ENCODE peak calls at places on chromosomes 5 and 9, in seven cellular contexts. C is NCI-H226; J is HT-29; Z is central memory CD4-positive, alpha-beta T cell; I is NCI-H1092 treated with DMSO at 0.1 percent for 48 hours; L is AG08395; X is body of pancreas. A is an unnamed sample.

GRCh38 chr9:81689343-81690175 is at the start of gene TLE1:
- DNase-seq in C (peak; percentile 100), J (peak; percentile 99), Z (peak; percentile 63), I (peak; percentile 99), L (peak; percentile 98), X (peak; percentile 100), A (peak; percentile 97)

GRCh38 chr5:26761040-26761439 is 277.3 kb downstream of the CDH9 start:
- DNase-seq in C (no peak), J (peak; percentile 29), Z (no peak), I (peak; percentile 78), L (no peak), X (peak; percentile 8), A (peak; percentile 9)

GRCh38 chr5:139969318-139969717 is 73.8 kb downstream of the NRG2 start:
- DNase-seq in C (no peak), J (no peak), Z (no peak), I (no peak), L (no peak), X (no peak), A (no peak)

GRCh38 chr9:21789541-21790037 is 12.8 kb upstream of the MTAP start:
- DNase-seq in C (peak; percentile 12), J (peak; percentile 96), Z (peak; percentile 69), I (peak; percentile 80), L (peak; percentile 74), X (peak; percentile 73), A (peak; percentile 89)

GRCh38 chr5:6832994-6833393 is 119.8 kb downstream of the TENT4A start:
- DNase-seq in C (no peak), J (no peak), Z (no peak), I (no peak), L (peak; percentile 48), X (no peak), A (no peak)

GRCh38 chr9:129312731-129313130 is 134.7 kb upstream of the IER5L start:
- DNase-seq in C (no peak), J (no peak), Z (no peak), I (no peak), L (no peak), X (no peak), A (no peak)

GRCh38 chr9:136660971-136661540 is 1.7 kb upstream of the EGFL7 start:
- DNase-seq in C (no peak), J (no peak), Z (no peak), I (no peak), L (no peak), X (no peak), A (no peak)

GRCh38 chr5:168317521-168318147 is 26.2 kb downstream of the WWC1 start:
- DNase-seq in C (peak; percentile 100), J (no peak), Z (no peak), I (peak; percentile 21), L (peak; percentile 71), X (peak; percentile 71), A (no peak)

GRCh38 chr9:93612796-93613154 is 36.4 kb downstream of the PHF2 start:
- DNase-seq in C (no peak), J (no peak), Z (no peak), I (no peak), L (no peak), X (peak; percentile 37), A (no peak)

GRCh38 chr5:10338996-10339903 is 14.2 kb upstream of the MARCHF6 start:
- DNase-seq in C (no peak), J (no peak), Z (no peak), I (peak; percentile 99), L (no peak), X (no peak), A (no peak)

GRCh38 chr9:116580853-116581252 is 106.3 kb upstream of the TRIM32 start:
- DNase-seq in C (no peak), J (no peak), Z (no peak), I (no peak), L (no peak), X (no peak), A (no peak)

GRCh38 chr9:2817987-2818386 is 25.9 kb downstream of the PUM3 start:
- DNase-seq in C (peak; percentile 91), J (no peak), Z (no peak), I (no peak), L (peak; percentile 26), X (no peak), A (no peak)

GRCh38 chr5:62689599-62690368 is 111.2 kb downstream of the LRRC70 start:
- DNase-seq in C (no peak), J (no peak), Z (no peak), I (no peak), L (no peak), X (no peak), A (no peak)

GRCh38 chr5:174106997-174107655 is 61.6 kb downstream of the NSG2 start:
- DNase-seq in C (no peak), J (no peak), Z (no peak), I (no peak), L (no peak), X (no peak), A (no peak)

GRCh38 chr9:35923927-35924763 is 14.9 kb downstream of the SPAAR start:
- DNase-seq in C (peak; percentile 80), J (no peak), Z (no peak), I (no peak), L (peak; percentile 93), X (no peak), A (no peak)

GRCh38 chr5:131795879-131796792 is 681 bp downstream of the FNIP1 start:
- DNase-seq in C (peak; percentile 20), J (peak; percentile 71), Z (peak; percentile 1), I (peak; percentile 22), L (peak; percentile 69), X (peak; percentile 82), A (peak; percentile 60)

GRCh38 chr5:54007822-54008777 is 302.3 kb downstream of the ARL15 start:
- DNase-seq in C (no peak), J (no peak), Z (no peak), I (no peak), L (peak; percentile 9), X (peak; percentile 10), A (no peak)

GRCh38 chr9:83013261-83013610 is 49.7 kb downstream of the RASEF start:
- DNase-seq in C (no peak), J (peak; percentile 79), Z (no peak), I (peak; percentile 5), L (peak; percentile 22), X (no peak), A (no peak)

GRCh38 chr5:54171645-54172384 is 138.6 kb downstream of the ARL15 start:
- DNase-seq in C (peak; percentile 83), J (no peak), Z (no peak), I (no peak), L (no peak), X (peak; percentile 73), A (no peak)

GRCh38 chr5:117089001-117089400 is 514.4 kb upstream of the SEMA6A start:
- DNase-seq in C (no peak), J (no peak), Z (no peak), I (no peak), L (no peak), X (no peak), A (no peak)

GRCh38 chr5:87122171-87122977 is 145.3 kb upstream of the RASA1 start:
- DNase-seq in C (no peak), J (peak; percentile 29), Z (no peak), I (no peak), L (no peak), X (no peak), A (no peak)

GRCh38 chr5:102758576-102758975 is 3.5 kb downstream of the PAM start:
- DNase-seq in C (no peak), J (no peak), Z (no peak), I (no peak), L (peak; percentile 33), X (no peak), A (no peak)

GRCh38 chr5:116409591-116410296 is 164.9 kb downstream of the SEMA6A start:
- DNase-seq in C (no peak), J (no peak), Z (no peak), I (peak; percentile 18), L (no peak), X (peak; percentile 83), A (no peak)

GRCh38 chr9:121450241-121450640 is 49.4 kb downstream of the GGTA1 start:
- DNase-seq in C (no peak), J (no peak), Z (no peak), I (no peak), L (no peak), X (no peak), A (no peak)

GRCh38 chr9:8907863-8908262 is 1108.3 kb upstream of the DMAC1 start:
- DNase-seq in C (no peak), J (peak; percentile 2), Z (no peak), I (no peak), L (no peak), X (no peak), A (no peak)